ENCODE peak calls at places on chromosomes 1 and 21, in five cellular contexts. One of them, this sample, is unnamed.

GRCh38 chr1:48931571-48932251 is 155.0 kb upstream of the BEND5 start:
- DNase-seq in kidney epithelial cell: no peak
- DNase-seq in HuH-7: no peak
- DNase-seq in A549: peak; percentile 77
- DNase-seq in stimulated activated CD4-positive, alpha-beta T cell treated with anti-CD3 and anti-CD28 coated beads, Interleukin-12 subunit alpha, Interleukin-12 subunit beta, amount 100 ng/mL, for 48 hours: no peak
- DNase-seq in this sample: no peak

GRCh38 chr21:38460171-38460742 is 38.0 kb downstream of the ERG start:
- DNase-seq in stimulated activated CD4-positive, alpha-beta T cell treated with anti-CD3 and anti-CD28 coated beads, Interleukin-12 subunit alpha, Interleukin-12 subunit beta, amount 100 ng/mL, for 48 hours: no peak
- DNase-seq in HuH-7: no peak
- DNase-seq in kidney epithelial cell: no peak
- DNase-seq in A549: no peak
- DNase-seq in this sample: no peak

GRCh38 chr1:209900734-209901133 is 37.3 kb upstream of the SYT14 start:
- DNase-seq in A549: no peak
- DNase-seq in HuH-7: no peak
- DNase-seq in kidney epithelial cell: no peak
- DNase-seq in stimulated activated CD4-positive, alpha-beta T cell treated with anti-CD3 and anti-CD28 coated beads, Interleukin-12 subunit alpha, Interleukin-12 subunit beta, amount 100 ng/mL, for 48 hours: no peak
- DNase-seq in this sample: no peak

GRCh38 chr1:248853023-248853422 is 5.9 kb downstream of the ZNF692 start:
- DNase-seq in kidney epithelial cell: no peak
- DNase-seq in stimulated activated CD4-positive, alpha-beta T cell treated with anti-CD3 and anti-CD28 coated beads, Interleukin-12 subunit alpha, Interleukin-12 subunit beta, amount 100 ng/mL, for 48 hours: no peak
- DNase-seq in A549: no peak
- DNase-seq in HuH-7: no peak
- DNase-seq in this sample: no peak

GRCh38 chr21:14064296-14064645 is 146.5 kb downstream of the LIPI start:
- DNase-seq in stimulated activated CD4-positive, alpha-beta T cell treated with anti-CD3 and anti-CD28 coated beads, Interleukin-12 subunit alpha, Interleukin-12 subunit beta, amount 100 ng/mL, for 48 hours: no peak
- DNase-seq in A549: no peak
- DNase-seq in HuH-7: no peak
- DNase-seq in kidney epithelial cell: no peak
- DNase-seq in this sample: no peak

GRCh38 chr1:162982364-162982763 is 86.8 kb upstream of the RGS4 start:
- DNase-seq in A549: no peak
- DNase-seq in HuH-7: no peak
- DNase-seq in kidney epithelial cell: no peak
- DNase-seq in stimulated activated CD4-positive, alpha-beta T cell treated with anti-CD3 and anti-CD28 coated beads, Interleukin-12 subunit alpha, Interleukin-12 subunit beta, amount 100 ng/mL, for 48 hours: no peak
- DNase-seq in this sample: no peak

GRCh38 chr1:88892146-88892877 is 945 bp upstream of the GTF2B start:
- DNase-seq in A549: peak; percentile 95
- DNase-seq in stimulated activated CD4-positive, alpha-beta T cell treated with anti-CD3 and anti-CD28 coated beads, Interleukin-12 subunit alpha, Interleukin-12 subunit beta, amount 100 ng/mL, for 48 hours: no peak
- DNase-seq in kidney epithelial cell: no peak
- DNase-seq in HuH-7: peak; percentile 28
- DNase-seq in this sample: no peak

GRCh38 chr21:34825101-34825500 is 156.3 kb downstream of the CLIC6 start:
- DNase-seq in A549: no peak
- DNase-seq in kidney epithelial cell: no peak
- DNase-seq in HuH-7: no peak
- DNase-seq in stimulated activated CD4-positive, alpha-beta T cell treated with anti-CD3 and anti-CD28 coated beads, Interleukin-12 subunit alpha, Interleukin-12 subunit beta, amount 100 ng/mL, for 48 hours: no peak
- DNase-seq in this sample: no peak

GRCh38 chr1:110916669-110917306 is 43.8 kb downstream of the CD53 start:
- DNase-seq in stimulated activated CD4-positive, alpha-beta T cell treated with anti-CD3 and anti-CD28 coated beads, Interleukin-12 subunit alpha, Interleukin-12 subunit beta, amount 100 ng/mL, for 48 hours: peak; percentile 5
- DNase-seq in HuH-7: no peak
- DNase-seq in A549: peak; percentile 74
- DNase-seq in kidney epithelial cell: peak; percentile 9
- DNase-seq in this sample: no peak

GRCh38 chr1:162740755-162741154 is 49.7 kb upstream of the HSD17B7 start:
- DNase-seq in HuH-7: no peak
- DNase-seq in A549: no peak
- DNase-seq in stimulated activated CD4-positive, alpha-beta T cell treated with anti-CD3 and anti-CD28 coated beads, Interleukin-12 subunit alpha, Interleukin-12 subunit beta, amount 100 ng/mL, for 48 hours: no peak
- DNase-seq in kidney epithelial cell: no peak
- DNase-seq in this sample: no peak